ENCODE peak calls at places on chromosome 3, in five cellular contexts. M is AG10803, K is esophagus squamous epithelium, Z is fibroblast of lung, L is astrocyte. E is an unnamed sample.
A peak's percentile ranks its signal among the peaks of the same experiment; 100 is the strongest.

GRCh38 chr3:13705051-13705450 is 156.1 kb downstream of the FBLN2 start:
- DNase-seq in K (no peak), L (no peak), Z (no peak), M (no peak), E (no peak)

GRCh38 chr3:17431004-17431403 is 311.4 kb downstream of the TBC1D5 start:
- DNase-seq in L (peak; percentile 19), Z (peak; percentile 67), M (peak; percentile 46), K (no peak), E (peak; percentile 42)

GRCh38 chr3:42088803-42089520 is 2.2 kb upstream of the TRAK1 start:
- DNase-seq in K (no peak), M (no peak), Z (no peak), L (no peak), E (no peak)

GRCh38 chr3:66393486-66394260 is 107.1 kb downstream of the LRIG1 start:
- DNase-seq in K (no peak), M (peak; percentile 74), Z (no peak), L (peak; percentile 75), E (peak; percentile 63)

GRCh38 chr3:124234852-124235252 is 242.9 kb upstream of the ROPN1 start:
- DNase-seq in L (no peak), Z (no peak), K (no peak), M (no peak), E (no peak)

GRCh38 chr3:148223266-148223665 is 474.4 kb upstream of the AGTR1 start:
- DNase-seq in M (peak; percentile 73), K (no peak), Z (no peak), L (peak; percentile 25), E (peak; percentile 21)

GRCh38 chr3:71752911-71753715 is 542 bp upstream of the GPR27 start:
- DNase-seq in L (no peak), M (no peak), K (no peak), Z (no peak), E (no peak)

GRCh38 chr3:128400683-128401082 is 66.0 kb downstream of the DNAJB8 start:
- DNase-seq in M (no peak), L (no peak), Z (no peak), K (no peak), E (no peak)

GRCh38 chr3:117278424-117279190 is 569.0 kb downstream of the TUSC7 start:
- DNase-seq in M (no peak), Z (peak; percentile 8), K (no peak), L (peak; percentile 2), E (no peak)

GRCh38 chr3:177452487-177452886 is 255.2 kb upstream of the TBL1XR1 start:
- DNase-seq in K (no peak), L (peak; percentile 95), Z (peak; percentile 83), M (peak; percentile 89), E (peak; percentile 83)

GRCh38 chr3:146382386-146382785 is 87.0 kb downstream of the PLSCR2 start:
- DNase-seq in K (no peak), L (no peak), Z (peak; percentile 66), M (no peak), E (peak; percentile 26)

GRCh38 chr3:4292301-4292700 is 10.9 kb upstream of the SETMAR start:
- DNase-seq in K (no peak), L (no peak), M (no peak), Z (no peak), E (no peak)

GRCh38 chr3:8524656-8525399 is 23.2 kb downstream of the LMCD1 start:
- DNase-seq in Z (no peak), L (no peak), K (no peak), M (no peak), E (no peak)

GRCh38 chr3:12139111-12139511 is 19.6 kb downstream of the TIMP4 start:
- DNase-seq in M (peak; percentile 54), Z (peak; percentile 87), K (no peak), L (peak; percentile 36), E (peak; percentile 74)

GRCh38 chr3:148723591-148723990 is 25.9 kb downstream of the AGTR1 start:
- DNase-seq in L (peak; percentile 91), Z (peak; percentile 51), K (no peak), M (peak; percentile 81), E (peak; percentile 37)

GRCh38 chr3:137263982-137264777 is 306.4 kb downstream of the IL20RB start:
- DNase-seq in L (no peak), M (no peak), K (no peak), Z (no peak), E (no peak)

GRCh38 chr3:140530603-140531002 is 147.3 kb upstream of the TRIM42 start:
- DNase-seq in M (no peak), L (no peak), K (no peak), Z (no peak), E (no peak)

GRCh38 chr3:102290241-102290640 is 144.6 kb upstream of the ZPLD1 start:
- DNase-seq in M (no peak), K (no peak), L (no peak), Z (no peak), E (no peak)

GRCh38 chr3:42198709-42199108 is 67.3 kb downstream of the CCK start:
- DNase-seq in K (no peak), L (no peak), Z (no peak), M (no peak), E (no peak)

GRCh38 chr3:66165679-66166078 is 55.1 kb upstream of the SLC25A26 start:
- DNase-seq in K (no peak), M (no peak), Z (no peak), L (no peak), E (no peak)

GRCh38 chr3:141426404-141427034 is 58.2 kb downstream of the ZBTB38 start:
- DNase-seq in Z (peak; percentile 66), L (peak; percentile 75), K (no peak), M (peak; percentile 80), E (peak; percentile 86)

GRCh38 chr3:58520403-58520784 is 16.6 kb downstream of the ACOX2 start:
- DNase-seq in K (no peak), Z (no peak), M (no peak), L (no peak), E (no peak)

GRCh38 chr3:57298041-57298440 is 5.6 kb upstream of the ASB14 start:
- DNase-seq in L (peak; percentile 47), M (no peak), Z (no peak), K (no peak), E (no peak)

GRCh38 chr3:147393261-147393964 is 12.9 kb downstream of the ZIC4 start:
- DNase-seq in M (peak; percentile 56), L (no peak), K (no peak), Z (no peak), E (no peak)

GRCh38 chr3:131075632-131076328 is 49.1 kb downstream of the NEK11 start:
- DNase-seq in L (no peak), Z (no peak), M (no peak), K (no peak), E (no peak)

GRCh38 chr3:112847692-112848091 is 1.0 kb upstream of the CD200R1L start:
- DNase-seq in M (no peak), K (no peak), L (no peak), Z (no peak), E (no peak)

GRCh38 chr3:45592830-45593707 is 1.5 kb upstream of the LIMD1 start:
- DNase-seq in Z (peak; percentile 92), K (peak; percentile 42), M (peak; percentile 87), L (peak; percentile 83), E (peak; percentile 95)
- H3K4me3 ChIP-seq in Z (peak overlapping the region; percentile 81), K (peak overlapping the region; percentile 56), M (peak overlapping the region; percentile 74), L (peak overlapping the region; percentile 71), E (peak overlapping the region; percentile 73)

DNA sequence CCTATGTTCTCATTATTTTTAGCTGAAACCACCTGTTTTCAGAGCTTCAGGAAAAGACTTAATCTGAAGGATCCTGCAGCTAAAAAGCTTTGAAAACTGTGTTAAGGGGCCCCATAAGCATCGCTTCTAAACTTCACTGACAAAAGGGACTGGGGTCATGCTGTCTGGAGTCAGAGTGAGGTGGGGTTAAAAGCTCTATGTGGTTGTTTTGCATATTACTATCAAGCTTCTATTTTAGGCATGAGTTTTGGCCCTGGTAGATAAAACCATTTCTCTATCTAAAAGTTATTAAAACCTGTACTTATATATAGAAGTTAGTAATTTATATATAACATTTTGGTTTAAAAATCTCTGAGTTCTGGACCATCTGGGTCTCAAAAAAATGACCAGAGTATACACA is 45.5 kb downstream of the GPR160 start:
- DNase-seq in M (no peak), K (no peak), Z (no peak), L (no peak), E (no peak)
- TF ChIP-seq CTCF in M (no peak), K (no peak), Z (no peak), L (no peak), E (no peak)

GRCh38 chr3:157501863-157502262 is 1.4 kb downstream of the VEPH1 start:
- DNase-seq in L (no peak), Z (no peak), M (no peak), K (no peak), E (no peak)

GRCh38 chr3:157498374-157498773 is 4.8 kb downstream of the VEPH1 start:
- DNase-seq in L (no peak), K (no peak), Z (no peak), M (peak; percentile 43), E (no peak)

GRCh38 chr3:157500232-157500631 is 3.0 kb downstream of the VEPH1 start:
- DNase-seq in K (no peak), Z (no peak), M (no peak), L (no peak), E (no peak)

GRCh38 chr3:157495846-157496245 is 7.4 kb downstream of the VEPH1 start:
- DNase-seq in Z (no peak), L (no peak), K (no peak), M (no peak), E (no peak)

DNA sequence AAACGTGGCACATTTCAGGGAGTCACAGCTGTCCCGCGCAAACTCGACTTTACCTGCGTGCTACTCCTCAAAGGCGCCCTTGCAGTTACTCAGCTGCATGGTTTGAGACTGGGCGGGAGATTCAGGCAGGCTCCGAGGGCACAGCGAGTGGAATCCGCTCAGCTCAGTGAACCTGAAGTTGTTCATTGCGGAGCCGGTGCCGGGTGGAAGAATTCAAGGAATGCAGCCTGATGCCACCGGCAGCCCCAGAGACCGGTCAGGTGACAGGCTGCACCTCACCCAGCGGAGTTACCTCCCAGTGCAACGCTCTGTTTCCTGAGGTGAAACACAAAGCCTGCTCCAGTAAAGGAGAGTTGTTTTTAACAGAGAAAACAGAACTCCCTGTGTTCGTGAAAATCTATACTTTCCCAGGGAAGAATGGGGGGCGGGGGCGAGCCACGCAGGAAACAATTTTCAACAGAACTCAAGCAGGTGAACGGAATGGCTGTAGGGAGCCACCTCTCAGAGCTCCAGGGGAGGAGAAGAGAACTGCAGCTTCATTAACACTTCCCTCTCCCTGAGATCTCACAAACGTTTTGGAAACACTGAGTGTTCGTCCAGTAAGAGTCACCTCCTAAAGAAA is 3.8 kb downstream of the VEPH1 start:
- DNase-seq in Z (no peak), K (no peak), M (no peak), L (peak; percentile 26), E (no peak)
- H3K4me3 ChIP-seq in Z (peak overlapping the region; percentile 48), K (peak overlapping the region; percentile 5), M (peak overlapping the region; percentile 52), L (peak overlapping the region; percentile 31), E (peak overlapping the region; percentile 50)

DNA sequence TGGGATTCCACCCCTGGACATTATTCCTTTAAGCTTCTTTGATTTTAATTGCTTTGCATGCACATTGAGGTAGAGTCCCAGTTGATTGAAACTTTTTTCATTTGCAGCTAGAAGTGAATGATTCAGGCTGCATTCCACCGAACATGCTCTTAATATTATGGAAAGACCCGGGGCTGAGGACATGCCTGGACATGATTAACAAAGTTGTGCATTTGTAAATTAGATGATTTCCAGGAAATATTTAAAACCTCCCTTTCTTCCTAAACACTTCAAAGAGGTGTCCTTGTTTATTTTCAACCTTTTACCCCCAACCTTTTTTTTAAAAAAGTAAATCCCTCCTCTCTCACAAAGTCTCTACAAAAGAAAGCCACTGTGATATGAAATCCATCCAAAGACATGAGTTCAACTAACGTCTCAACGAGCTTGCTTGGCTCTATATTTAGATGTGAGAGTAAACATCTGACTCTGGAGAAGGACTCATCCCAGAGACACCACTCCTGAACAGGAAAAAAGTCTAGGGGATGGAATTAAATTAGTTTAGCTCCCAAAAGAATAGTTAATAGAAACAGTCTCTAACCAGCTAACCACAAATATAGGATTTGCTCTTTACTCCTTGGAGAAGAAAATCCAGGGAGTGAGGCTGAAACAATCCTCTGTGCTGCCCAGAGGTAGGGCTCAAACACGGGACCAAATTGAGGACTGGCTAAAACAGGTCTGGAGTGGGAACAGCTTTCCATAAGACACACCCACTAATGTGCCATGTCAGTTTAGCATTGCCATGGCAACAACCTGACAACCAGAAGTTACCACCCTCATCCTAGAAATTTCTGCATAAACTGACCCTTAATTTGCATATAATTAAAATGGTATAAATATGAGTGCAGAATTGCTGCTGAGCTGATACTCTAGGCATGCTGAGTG is 83.1 kb downstream of the XXYLT1 start:
- DNase-seq in Z (peak; percentile 54), M (peak; percentile 70), L (peak; percentile 67), K (no peak), E (peak; percentile 66)
- TF ChIP-seq CTCF in Z (no peak), M (no peak), L (no peak), K (no peak), E (no peak)